ENCODE peak calls at places on chromosomes 11 and 22, in ten cellular contexts. H is cardiac fibroblast, Q is cardiac muscle cell, C is breast epithelium, S is mesothelial cell of epicardium, J is neural crest cell, U is AG09319, F is HFFc6, P is GM12865, Z is endothelial cell. X is an unnamed sample.
A peak's percentile ranks its signal among the peaks of the same experiment; 100 is the strongest.

GRCh38 chr22:20086101-20086599 is 6.1 kb downstream of the DGCR8 start:
- DNase-seq in U (no peak), F (no peak), C (no peak), P (no peak), J (no peak), Z (no peak), H (no peak), Q (no peak), S (no peak), X (no peak)

GRCh38 chr22:23305321-23305910 is 125.1 kb downstream of the BCR start:
- DNase-seq in H (peak; percentile 91), F (peak; percentile 69), P (no peak), U (no peak), S (no peak), Q (peak; percentile 62), Z (no peak), C (peak; percentile 51), J (no peak), X (no peak)

GRCh38 chr22:23431337-23432072 is 148.6 kb downstream of the IGLL1 start:
- DNase-seq in J (no peak), H (no peak), S (no peak), Q (peak; percentile 13), Z (no peak), F (no peak), U (no peak), P (no peak), C (no peak), X (no peak)

GRCh38 chr22:35392357-35392756 is 7.6 kb upstream of the MCM5 start:
- DNase-seq in Q (no peak), C (no peak), S (no peak), P (peak; percentile 60), J (no peak), H (no peak), F (no peak), U (no peak), Z (no peak), X (no peak)

GRCh38 chr11:4539603-4540219 is 5.3 kb upstream of the OR52M1 start:
- DNase-seq in Z (peak; percentile 59), H (peak; percentile 55), U (no peak), C (no peak), J (peak; percentile 58), F (peak; percentile 2), Q (peak; percentile 48), S (no peak), P (peak; percentile 32), X (peak; percentile 43)

GRCh38 chr22:20551805-20552449 is 44.5 kb downstream of the MED15 start:
- DNase-seq in S (no peak), Z (no peak), Q (peak; percentile 19), C (no peak), U (no peak), H (peak; percentile 34), J (no peak), F (no peak), P (no peak), X (no peak)

GRCh38 chr22:19066531-19067271 is 55.5 kb downstream of the DGCR2 start:
- DNase-seq in U (peak; percentile 14), Z (no peak), H (peak; percentile 72), J (no peak), P (no peak), Q (peak; percentile 58), S (no peak), F (peak; percentile 70), C (no peak), X (no peak)

GRCh38 chr11:6420677-6421076 is 1.8 kb upstream of the APBB1 start:
- DNase-seq in S (no peak), H (no peak), Q (no peak), C (no peak), Z (no peak), U (no peak), P (no peak), J (no peak), F (no peak), X (no peak)

GRCh38 chr11:18088974-18089373 is 16.9 kb downstream of the SAAL1 start:
- DNase-seq in P (no peak), Z (no peak), J (no peak), S (no peak), C (no peak), U (no peak), F (no peak), H (no peak), Q (no peak), X (no peak)

GRCh38 chr11:67452141-67452952 is at the start of gene GPR152:
- DNase-seq in Z (no peak), F (no peak), H (no peak), C (no peak), J (no peak), P (no peak), U (no peak), Q (no peak), S (no peak), X (no peak)

GRCh38 chr11:111913031-111913861 is 712 bp downstream of the HSPB2 start:
- DNase-seq in S (no peak), F (no peak), C (no peak), P (no peak), U (no peak), J (no peak), H (no peak), Z (no peak), Q (peak; percentile 30), X (no peak)

GRCh38 chr22:26210390-26210789 is 41.1 kb downstream of the SEZ6L start:
- DNase-seq in H (no peak), U (no peak), F (no peak), Q (no peak), P (no peak), Z (no peak), J (no peak), C (no peak), S (no peak), X (no peak)

GRCh38 chr11:44760477-44760872 is 33.7 kb downstream of the TSPAN18 start:
- DNase-seq in U (no peak), Q (no peak), J (no peak), H (no peak), Z (no peak), P (no peak), F (no peak), C (no peak), S (no peak), X (no peak)

GRCh38 chr11:44758996-44759395 is 32.2 kb downstream of the TSPAN18 start:
- DNase-seq in H (no peak), P (no peak), S (no peak), F (no peak), C (no peak), U (no peak), Q (no peak), Z (no peak), J (no peak), X (no peak)

GRCh38 chr11:44759743-44760476 is 33.1 kb downstream of the TSPAN18 start:
- DNase-seq in H (no peak), Z (no peak), C (no peak), U (no peak), F (no peak), Q (no peak), J (no peak), P (no peak), S (no peak), X (no peak)

GRCh38 chr11:44761546-44761961 is 34.8 kb downstream of the TSPAN18 start:
- DNase-seq in Z (no peak), S (no peak), J (no peak), F (no peak), P (no peak), H (no peak), C (no peak), U (no peak), Q (no peak), X (no peak)

DNA sequence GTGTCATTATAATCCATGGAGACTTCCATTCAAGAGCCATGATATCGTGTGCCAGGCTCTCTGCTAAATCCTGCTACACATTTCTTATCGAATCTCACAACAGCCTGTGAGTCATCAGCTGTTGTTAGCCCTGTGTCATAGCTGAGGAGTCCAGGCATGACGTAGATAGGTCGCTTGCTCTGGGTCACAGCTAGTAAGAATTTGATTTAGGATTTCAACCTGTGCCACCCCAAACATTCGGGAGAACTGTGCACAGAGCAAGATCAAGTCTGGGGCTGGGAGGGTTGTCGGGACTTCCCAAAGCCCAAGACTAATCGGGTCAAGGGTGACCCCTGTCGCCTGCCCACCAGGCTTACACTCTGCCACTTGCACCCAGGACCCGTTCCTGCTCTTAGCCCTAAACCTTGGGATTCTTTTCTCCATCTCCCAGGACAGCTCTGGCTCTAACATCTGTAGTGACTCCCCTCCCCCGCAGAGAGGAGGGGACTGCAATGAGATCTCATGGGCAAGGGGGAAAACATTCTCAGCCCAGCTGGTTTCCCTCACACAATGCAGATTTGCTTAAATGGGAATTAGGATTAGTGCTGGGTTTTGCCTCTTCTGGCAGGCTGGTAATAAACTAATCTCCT is 34.3 kb downstream of the TSPAN18 start:
- DNase-seq in Z (no peak), J (no peak), F (peak; percentile 80), U (peak; percentile 29), C (no peak), Q (peak; percentile 90), H (peak; percentile 85), P (no peak), S (no peak), X (no peak)
- TF ChIP-seq CTCF in Z (no peak), J (no peak), F (no peak), U (no peak), C (no peak), Q (no peak), H (no peak), P (no peak), S (no peak), X (no peak)

GRCh38 chr22:41367039-41367679 is 14.6 kb upstream of the TEF start:
- DNase-seq in C (peak; percentile 92), Q (peak; percentile 99), Z (no peak), F (peak; percentile 82), P (no peak), U (peak; percentile 90), H (peak; percentile 91), J (peak; percentile 16), S (peak; percentile 95), X (peak; percentile 59)
- TF ChIP-seq CTCF in C (no peak), Q (peak; percentile 60), Z (no peak), F (peak; percentile 36), P (no peak), U (peak; percentile 40), H (peak; percentile 45), J (no peak), S (no peak), X (no peak)

GRCh38 chr11:62611705-62612365 is 740 bp downstream of the EML3 start:
- DNase-seq in C (no peak), U (no peak), H (peak; percentile 62), Z (peak; percentile 21), P (peak; percentile 77), F (peak; percentile 67), S (no peak), J (no peak), Q (peak; percentile 87), X (peak; percentile 77)
- TF ChIP-seq CTCF in C (no peak), U (no peak), H (no peak), Z (no peak), P (no peak), F (no peak), S (no peak), J (no peak), Q (peak; percentile 12), X (no peak)

DNA sequence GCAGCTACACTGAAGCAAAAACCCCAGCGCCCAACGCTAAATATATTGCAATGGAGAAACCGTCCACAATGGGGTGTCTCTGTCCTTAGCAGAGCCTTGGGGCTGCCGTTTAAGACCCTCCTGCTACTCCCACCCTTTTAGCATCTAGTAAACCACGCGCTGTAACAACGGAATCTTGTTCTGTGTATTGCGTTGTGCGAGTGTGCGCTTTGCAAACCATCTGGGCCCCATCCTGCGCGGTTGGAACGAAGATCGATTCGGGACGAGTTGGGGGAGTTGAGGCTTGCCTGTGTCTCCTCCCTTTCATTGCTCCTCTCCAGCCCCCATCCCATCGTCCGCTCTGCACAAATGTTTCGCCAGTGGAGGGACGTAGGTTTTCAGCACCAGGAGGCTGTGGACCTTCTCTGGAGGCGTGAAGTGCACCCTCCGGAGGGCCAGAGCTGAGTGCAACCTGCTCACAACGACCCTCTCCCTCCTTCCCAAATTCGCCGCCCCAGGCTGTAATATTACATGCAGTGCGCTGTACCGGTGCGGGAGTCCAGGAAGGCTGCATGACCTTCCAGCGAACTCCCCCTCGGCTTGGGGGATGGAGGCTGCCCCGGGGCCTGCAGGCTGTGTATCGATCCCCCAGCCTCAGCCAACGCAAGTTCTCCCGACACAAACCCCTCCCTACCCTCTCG is 1.6 kb upstream of the KMT2A start:
- DNase-seq in Z (peak; percentile 50), C (no peak), F (no peak), S (peak; percentile 35), H (no peak), J (peak; percentile 41), U (no peak), Q (peak; percentile 35), P (peak; percentile 28), X (peak; percentile 73)
- TF ChIP-seq CTCF in Z (no peak), C (no peak), F (no peak), S (no peak), H (no peak), J (no peak), U (no peak), Q (no peak), P (no peak), X (no peak)